ENCODE peak calls at places on chromosomes 5 and 9, in ten cellular contexts. F, Y, P, H, B, C, J, U, M and W are unnamed samples.

GRCh38 chr5:65970481-65971367 is 44.3 kb downstream of the ERBIN start:
- DNase-seq in F (no peak), Y (no peak), P (no peak), H (no peak), B (no peak), C (no peak), J (no peak), U (no peak), M (no peak), W (no peak)

GRCh38 chr5:75192804-75193203 is 43.9 kb downstream of the ANKRD31 start:
- DNase-seq in F (peak), Y (peak), P (no peak), H (no peak), B (no peak), C (no peak), J (no peak), U (peak), M (no peak), W (no peak)

GRCh38 chr5:180332051-180332517 is 21.1 kb downstream of the GFPT2 start:
- DNase-seq in F (no peak), Y (no peak), P (no peak), H (no peak), B (no peak), C (no peak), J (no peak), U (no peak), M (peak), W (no peak)

GRCh38 chr9:92097997-92098482 is 17.2 kb downstream of the SPTLC1 start:
- DNase-seq in F (peak), Y (peak), P (no peak), H (peak), B (peak), C (peak), J (no peak), U (no peak), M (no peak), W (no peak)

GRCh38 chr9:97786341-97786740 is 66.7 kb upstream of the FOXE1 start:
- DNase-seq in F (no peak), Y (peak), P (no peak), H (no peak), B (no peak), C (no peak), J (no peak), U (no peak), M (peak), W (no peak)

GRCh38 chr9:33249087-33249657 is 9.2 kb downstream of the SPINK4 start:
- DNase-seq in F (no peak), Y (no peak), P (no peak), H (no peak), B (no peak), C (no peak), J (no peak), U (no peak), M (no peak), W (no peak)

GRCh38 chr5:139670369-139671095 is 22.4 kb downstream of the CXXC5 start:
- DNase-seq in F (peak), Y (peak), P (no peak), H (no peak), B (no peak), C (no peak), J (no peak), U (no peak), M (no peak), W (peak)

GRCh38 chr9:4117835-4118610 is 181.8 kb downstream of the GLIS3 start:
- DNase-seq in F (peak), Y (no peak), P (no peak), H (peak), B (peak), C (no peak), J (no peak), U (peak), M (no peak), W (peak)

GRCh38 chr9:120452631-120453030 is 127.3 kb downstream of the CDK5RAP2 start:
- DNase-seq in F (no peak), Y (no peak), P (no peak), H (no peak), B (no peak), C (no peak), J (no peak), U (no peak), M (no peak), W (no peak)

GRCh38 chr9:114387678-114388431 is at the start of gene AKNA:
- DNase-seq in F (peak), Y (peak), P (peak), H (peak), B (peak), C (peak), J (no peak), U (peak), M (peak), W (peak)

GRCh38 chr5:683619-684481 is 9.3 kb downstream of the TPPP start:
- DNase-seq in F (no peak), Y (no peak), P (no peak), H (no peak), B (no peak), C (no peak), J (no peak), U (no peak), M (no peak), W (no peak)

GRCh38 chr5:44862808-44863207 is 54.1 kb downstream of the MRPS30 start:
- DNase-seq in F (no peak), Y (peak), P (peak), H (no peak), B (no peak), C (no peak), J (peak), U (no peak), M (peak), W (no peak)

GRCh38 chr9:37146372-37146771 is 26.0 kb downstream of the ZCCHC7 start:
- DNase-seq in F (no peak), Y (no peak), P (no peak), H (no peak), B (no peak), C (no peak), J (no peak), U (no peak), M (no peak), W (peak)

GRCh38 chr5:92559743-92560142 is 1021.3 kb downstream of the NR2F1-AS1 start:
- DNase-seq in F (no peak), Y (peak), P (no peak), H (no peak), B (no peak), C (no peak), J (no peak), U (no peak), M (peak), W (no peak)

GRCh38 chr5:96680759-96681158 is 18.6 kb downstream of the CAST start:
- DNase-seq in F (no peak), Y (no peak), P (no peak), H (no peak), B (no peak), C (no peak), J (no peak), U (no peak), M (no peak), W (no peak)

GRCh38 chr5:139619861-139620260 is 28.3 kb upstream of the CXXC5 start:
- DNase-seq in F (no peak), Y (no peak), P (no peak), H (no peak), B (no peak), C (no peak), J (no peak), U (no peak), M (no peak), W (no peak)

GRCh38 chr9:88991066-88992030 is at the start of gene S1PR3:
- DNase-seq in F (peak), Y (peak), P (peak), H (no peak), B (peak), C (no peak), J (peak), U (peak), M (peak), W (peak)

GRCh38 chr5:59813761-59814562 is 79.6 kb downstream of the PDE4D start:
- DNase-seq in F (peak), Y (peak), P (peak), H (no peak), B (no peak), C (peak), J (peak), U (no peak), M (peak), W (peak)

GRCh38 chr9:127983847-127984289 is 3.1 kb upstream of the EEIG1 start:
- DNase-seq in F (peak), Y (no peak), P (no peak), H (no peak), B (no peak), C (no peak), J (no peak), U (no peak), M (no peak), W (no peak)

GRCh38 chr9:127535834-127536233 is 76.2 kb upstream of the STXBP1 start:
- DNase-seq in F (no peak), Y (peak), P (no peak), H (no peak), B (no peak), C (no peak), J (no peak), U (no peak), M (peak), W (no peak)

GRCh38 chr9:28956111-28956880 is 1383.0 kb upstream of the C9orf72 start:
- DNase-seq in F (no peak), Y (no peak), P (no peak), H (no peak), B (no peak), C (no peak), J (peak), U (no peak), M (no peak), W (no peak)

GRCh38 chr9:121288874-121289553 is 21.1 kb downstream of the GSN start:
- DNase-seq in F (no peak), Y (peak), P (no peak), H (no peak), B (no peak), C (peak), J (no peak), U (no peak), M (peak), W (peak)

GRCh38 chr9:116506685-116507084 is 180.4 kb upstream of the TRIM32 start:
- DNase-seq in F (no peak), Y (peak), P (no peak), H (no peak), B (no peak), C (no peak), J (no peak), U (no peak), M (no peak), W (no peak)

GRCh38 chr5:76855961-76856360 is 6.1 kb downstream of the S100Z start:
- DNase-seq in F (peak), Y (no peak), P (no peak), H (no peak), B (peak), C (no peak), J (no peak), U (no peak), M (no peak), W (peak)